ENCODE peak calls at places on chromosomes 3 and 15, in four cellular contexts. R, Z, J and K are unnamed samples.

GRCh38 chr15:99504071-99504822 is 61.5 kb upstream of the MEF2A start:
- DNase-seq in R (no peak), J (peak), Z (no peak), K (no peak)

GRCh38 chr15:97316362-97316761 is 644.1 kb upstream of the ARRDC4 start:
- DNase-seq in J (no peak), R (no peak), Z (no peak), K (no peak)

GRCh38 chr3:128348805-128349531 is 117.7 kb downstream of the DNAJB8 start:
- DNase-seq in J (no peak), R (no peak), Z (no peak), K (peak)

GRCh38 chr3:100614941-100615340 is 5.5 kb downstream of the ADGRG7 start:
- DNase-seq in R (no peak), Z (no peak), J (no peak), K (no peak)

GRCh38 chr3:66499881-66500574 is 794 bp downstream of the LRIG1 start:
- DNase-seq in R (no peak), J (no peak), Z (peak), K (peak)

GRCh38 chr3:65356331-65357286 is 668.8 kb upstream of the ADAMTS9 start:
- DNase-seq in R (no peak), J (no peak), Z (no peak), K (no peak)

GRCh38 chr3:14507757-14508504 is 32.2 kb downstream of the GRIP2 start:
- DNase-seq in Z (no peak), J (no peak), R (no peak), K (no peak)

GRCh38 chr3:156388469-156389150 is 166.3 kb downstream of the SSR3 start:
- DNase-seq in J (no peak), R (no peak), Z (no peak), K (no peak)

GRCh38 chr3:171768281-171768925 is 41.9 kb downstream of the PLD1 start:
- DNase-seq in J (no peak), Z (no peak), R (no peak), K (no peak)

GRCh38 chr15:45456212-45457106 is 66.1 kb downstream of the SLC30A4 start:
- DNase-seq in J (no peak), R (peak), Z (peak), K (no peak)

GRCh38 chr15:90201944-90202375 is 830 bp downstream of the SEMA4B start:
- DNase-seq in Z (no peak), R (no peak), J (no peak), K (no peak)

GRCh38 chr3:197339841-197340520 is 41.6 kb upstream of the DLG1 start:
- DNase-seq in J (no peak), Z (no peak), R (no peak), K (no peak)

GRCh38 chr15:79282371-79283251 is at the start of gene ANKRD34C:
- DNase-seq in Z (no peak), R (no peak), J (no peak), K (no peak)

GRCh38 chr3:190169243-190169642 is 48.5 kb upstream of the P3H2 start:
- DNase-seq in J (no peak), R (no peak), Z (no peak), K (no peak)

GRCh38 chr3:123656691-123657090 is 71.8 kb upstream of the HACD2 start:
- DNase-seq in J (no peak), R (no peak), Z (no peak), K (no peak)

GRCh38 chr3:184757010-184757651 is 45.3 kb upstream of the MAGEF1 start:
- DNase-seq in Z (no peak), J (no peak), R (no peak), K (no peak)

GRCh38 chr3:1775321-1775720 is 323.3 kb upstream of the CNTN4 start:
- DNase-seq in J (no peak), Z (no peak), R (no peak), K (no peak)

GRCh38 chr15:53693729-53694533 is 65.5 kb downstream of the WDR72 start:
- DNase-seq in R (no peak), Z (no peak), J (no peak), K (no peak)

GRCh38 chr3:106006571-106006970 is 137.8 kb upstream of the CBLB start:
- DNase-seq in R (no peak), J (no peak), Z (no peak), K (no peak)

GRCh38 chr3:171342200-171342599 is 118.0 kb downstream of the TNIK start:
- DNase-seq in J (no peak), Z (no peak), R (no peak), K (no peak)

GRCh38 chr3:69997486-69998307 is 1.8 kb upstream of the SAMMSON start:
- DNase-seq in J (no peak), R (no peak), Z (no peak), K (no peak)

GRCh38 chr3:139906441-139906840 is 28.5 kb upstream of the CLSTN2 start:
- DNase-seq in J (no peak), Z (peak), R (no peak), K (no peak)

GRCh38 chr3:10975695-10976234 is 16.8 kb upstream of the SLC6A1 start:
- DNase-seq in Z (no peak), R (no peak), J (no peak), K (no peak)

GRCh38 chr3:32261545-32261944 is 23.1 kb downstream of the CMTM8 start:
- DNase-seq in J (no peak), Z (no peak), R (no peak), K (no peak)

GRCh38 chr15:57762302-57762701 is 55.8 kb downstream of the POLR2M start:
- DNase-seq in R (no peak), J (no peak), Z (no peak), K (no peak)

GRCh38 chr3:174783502-174783901 is 75.6 kb upstream of the NAALADL2 start:
- DNase-seq in R (no peak), Z (no peak), J (no peak), K (no peak)

GRCh38 chr15:48720646-48721045 is 75.1 kb upstream of the FBN1 start:
- DNase-seq in R (no peak), Z (no peak), J (no peak), K (no peak)

GRCh38 chr15:62644874-62645755 is 397.4 kb upstream of the TPM1 start:
- DNase-seq in Z (no peak), R (no peak), J (peak), K (no peak)

GRCh38 chr3:66485291-66485968 is 15.4 kb downstream of the LRIG1 start:
- DNase-seq in Z (no peak), R (no peak), J (no peak), K (no peak)

DNA sequence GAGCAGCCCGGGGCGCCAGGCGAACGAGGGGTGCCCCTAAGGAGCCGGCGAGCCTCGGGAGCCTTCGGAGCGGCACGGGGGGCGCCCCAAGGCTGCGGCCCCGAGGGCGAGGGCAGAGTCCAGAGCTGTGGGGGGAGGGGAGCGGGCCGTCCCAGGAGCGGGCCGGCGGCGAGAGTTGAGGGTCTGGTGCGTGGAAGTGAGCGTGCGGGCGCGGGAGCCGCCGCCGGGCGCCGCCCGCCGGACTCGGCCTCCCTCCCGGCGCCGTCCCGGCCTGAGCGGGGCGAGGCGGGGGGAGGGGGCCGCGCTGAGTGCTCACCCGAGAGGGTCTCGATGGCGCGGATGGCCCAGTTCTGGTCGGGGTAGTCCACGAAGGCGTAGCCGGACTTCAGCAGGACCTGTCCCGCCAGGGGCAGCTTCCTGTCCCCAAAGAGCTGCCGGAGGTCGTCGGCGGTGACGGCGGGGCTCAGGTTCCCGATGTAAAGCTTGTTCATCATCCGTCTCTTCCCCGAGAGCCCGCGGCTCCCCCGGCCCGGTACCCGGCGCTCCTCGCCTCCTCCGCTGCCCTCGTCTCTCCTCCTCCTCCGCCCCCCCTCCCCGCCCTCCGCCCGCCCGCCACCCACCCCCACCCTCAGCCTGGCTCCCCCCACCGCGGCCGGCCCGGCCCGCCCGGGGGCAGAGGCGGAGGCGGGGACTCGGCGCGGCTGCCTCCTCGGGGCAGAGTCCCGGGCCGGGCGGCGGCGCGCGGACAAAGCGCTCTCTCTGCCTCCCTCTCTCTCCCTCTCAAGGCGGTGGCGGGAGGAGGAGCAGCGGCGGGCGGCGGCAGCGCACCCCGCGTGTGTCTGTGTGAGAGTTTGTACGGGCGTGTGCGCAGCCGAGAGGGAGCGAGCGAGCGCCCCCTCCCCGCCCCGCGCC is at the start of gene IGF2BP2:
- DNase-seq in J (no peak), Z (peak), R (no peak), K (peak)
- TF ChIP-seq POLR2A in J (no peak), Z (peak), R (no peak), K (no peak)

GRCh38 chr3:134480546-134480945 is 5.2 kb downstream of the ANAPC13 start:
- DNase-seq in J (no peak), Z (no peak), R (no peak), K (no peak)
- TF ChIP-seq POLR2A in J (no peak), Z (no peak), R (no peak), K (no peak)

GRCh38 chr3:43105597-43106292 is at the start of gene POMGNT2:
- DNase-seq in R (peak), J (peak), Z (peak), K (peak)
- TF ChIP-seq POLR2A in R (no peak), J (no peak), Z (peak), K (no peak)

GRCh38 chr3:195096484-195097330 is 174.3 kb downstream of the XXYLT1 start:
- DNase-seq in Z (no peak), J (no peak), R (no peak), K (no peak)

GRCh38 chr3:195098741-195099525 is 172.0 kb downstream of the XXYLT1 start:
- DNase-seq in Z (no peak), R (no peak), J (no peak), K (no peak)

GRCh38 chr3:195095704-195096036 is 175.3 kb downstream of the XXYLT1 start:
- DNase-seq in R (no peak), Z (no peak), J (no peak), K (no peak)

GRCh38 chr3:195096053-195096452 is 174.9 kb downstream of the XXYLT1 start:
- DNase-seq in J (no peak), R (no peak), Z (no peak), K (no peak)

GRCh38 chr3:195097331-195098255 is 173.4 kb downstream of the XXYLT1 start:
- DNase-seq in R (no peak), Z (no peak), J (no peak), K (no peak)
- TF ChIP-seq POLR2A in R (no peak), Z (no peak), J (no peak), K (no peak)

GRCh38 chr3:17743660-17743995 is 1.2 kb upstream of the TBC1D5 start:
- DNase-seq in J (no peak), Z (no peak), R (no peak), K (no peak)

GRCh38 chr3:17744693-17745092 is 2.3 kb upstream of the TBC1D5 start:
- DNase-seq in J (no peak), Z (no peak), R (no peak), K (no peak)

GRCh38 chr3:17742092-17742836 is at the start of gene TBC1D5:
- DNase-seq in Z (peak), J (peak), R (peak), K (peak)

GRCh38 chr3:17741621-17742091 is 775 bp downstream of the TBC1D5 start:
- DNase-seq in J (no peak), R (no peak), Z (no peak), K (no peak)

DNA sequence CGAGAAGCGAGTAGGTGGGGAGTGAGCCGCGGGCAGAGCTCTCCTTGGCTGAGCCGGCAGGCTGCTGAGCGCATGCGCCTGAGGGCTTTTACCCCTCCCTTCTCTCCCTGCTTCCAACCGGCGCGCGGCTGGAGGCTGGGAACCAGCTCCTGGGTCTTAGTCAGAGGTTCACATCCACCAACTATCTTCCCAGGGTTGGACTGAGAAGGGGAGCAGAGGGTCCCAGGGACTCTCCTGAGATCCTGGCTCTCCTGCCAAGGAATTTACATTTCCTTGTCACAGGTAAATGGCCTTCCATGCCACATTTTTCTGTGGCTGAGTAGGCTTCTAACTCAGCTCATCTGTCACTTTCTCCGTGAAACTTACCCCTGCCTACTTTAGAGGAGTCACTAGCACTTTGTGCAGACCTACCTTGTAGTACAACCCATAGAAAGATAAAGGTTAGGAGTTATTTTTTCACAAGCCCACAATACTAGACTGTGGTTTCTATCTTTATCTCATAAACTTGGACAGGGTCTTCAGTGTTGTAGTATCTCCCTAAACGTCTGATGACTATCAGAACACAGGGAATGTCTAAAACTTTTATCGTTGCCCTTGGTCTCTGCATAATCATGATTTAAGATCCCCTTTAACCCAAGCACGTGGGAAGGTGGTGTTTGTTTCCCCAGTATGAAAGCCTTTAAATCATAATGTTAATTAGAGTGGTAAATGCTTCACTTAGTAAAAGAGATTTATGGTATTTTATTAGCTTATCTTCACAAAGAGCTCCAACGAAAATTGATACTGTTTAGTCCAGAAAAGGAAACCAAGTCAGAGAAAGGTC is 617 bp upstream of the TBC1D5 start:
- DNase-seq in J (no peak), Z (peak), R (no peak), K (no peak)
- TF ChIP-seq POLR2A in J (no peak), Z (peak), R (peak), K (no peak)

GRCh38 chr15:43879386-43880355 is 52.9 kb downstream of the WDR76 start:
- DNase-seq in R (no peak), Z (no peak), J (no peak), K (no peak)

GRCh38 chr15:43886558-43886957 is 59.8 kb downstream of the WDR76 start:
- DNase-seq in R (no peak), Z (no peak), J (no peak), K (no peak)

GRCh38 chr15:43880406-43881184 is 53.8 kb downstream of the WDR76 start:
- DNase-seq in Z (no peak), R (no peak), J (no peak), K (no peak)

GRCh38 chr15:43881944-43882343 is 55.1 kb downstream of the WDR76 start:
- DNase-seq in R (no peak), Z (no peak), J (no peak), K (no peak)

GRCh38 chr15:43883571-43883970 is 56.8 kb downstream of the WDR76 start:
- DNase-seq in J (no peak), Z (no peak), R (no peak), K (no peak)
- TF ChIP-seq POLR2A in J (no peak), Z (no peak), R (no peak), K (no peak)

DNA sequence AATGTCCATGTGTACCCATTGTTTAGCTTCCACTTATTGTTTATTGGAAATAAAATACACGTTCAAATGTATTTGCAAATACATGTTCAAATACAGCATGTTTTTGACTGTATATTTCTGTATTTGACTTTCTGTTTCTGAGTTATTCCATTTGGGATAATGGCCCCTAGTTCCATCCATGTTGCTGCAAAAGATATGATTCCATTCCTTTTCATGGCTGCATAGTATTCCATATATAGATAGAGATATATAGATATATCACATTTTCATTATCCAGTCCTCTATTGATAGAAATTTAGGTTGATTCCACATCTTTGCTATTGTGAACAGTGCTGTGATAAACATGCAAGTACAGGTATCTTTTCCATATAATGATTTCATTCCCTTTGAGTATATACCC is 241.4 kb upstream of the SOX2 start:
- DNase-seq in R (no peak), J (no peak), Z (no peak), K (no peak)
- TF ChIP-seq POLR2A in R (no peak), J (no peak), Z (no peak), K (no peak)

DNA sequence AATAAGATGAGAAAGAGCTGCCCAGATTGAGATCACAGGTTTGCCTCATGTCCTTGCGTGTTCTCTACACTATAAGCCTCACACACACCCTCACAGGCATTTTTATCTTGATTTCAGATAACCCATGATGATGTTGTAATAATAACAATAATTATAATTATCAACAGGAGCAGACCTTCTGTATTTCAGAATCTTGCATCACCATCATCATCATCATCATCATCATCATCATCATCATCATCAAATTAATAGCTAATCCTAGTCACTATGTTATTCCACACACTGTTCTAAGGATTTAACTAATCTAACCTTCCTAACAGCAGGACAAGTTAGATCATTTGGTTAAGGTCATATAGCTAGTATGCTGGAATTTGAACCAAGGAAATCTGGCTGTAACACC is 1.9 kb upstream of the SH2D7 start:
- DNase-seq in J (no peak), R (no peak), Z (no peak), K (no peak)
- TF ChIP-seq POLR2A in J (no peak), R (no peak), Z (no peak), K (no peak)